ENCODE peak calls at places on chromosomes 13 and 19, in eight cellular contexts. N, O, U, Z, T, C, Y and P are unnamed samples.

GRCh38 chr13:114068723-114069322 is 63.6 kb downstream of the RASA3 start:
- DNase-seq in N (no peak), T (no peak), O (no peak), Z (no peak), C (no peak), Y (peak; percentile 81), U (peak; percentile 74), P (peak; percentile 82)

GRCh38 chr19:55116232-55117062 is 990 bp downstream of the PPP1R12C start:
- DNase-seq in N (no peak), U (peak; percentile 90), Y (peak; percentile 92), C (no peak), Z (peak; percentile 62), T (peak; percentile 78), O (peak; percentile 62), P (peak; percentile 79)

GRCh38 chr19:16628984-16629691 is 1.1 kb upstream of the MED26 start:
- DNase-seq in N (no peak), T (peak; percentile 13), U (no peak), O (no peak), Y (no peak), Z (peak; percentile 58), C (peak; percentile 40), P (peak; percentile 59)

GRCh38 chr19:23762884-23763711 is 4.4 kb upstream of the ZNF681 start:
- DNase-seq in N (peak; percentile 70), C (peak; percentile 68), U (peak; percentile 94), T (peak; percentile 89), Y (peak; percentile 91), Z (peak; percentile 79), O (peak; percentile 62), P (peak; percentile 47)

GRCh38 chr19:408441-409005 is 424 bp downstream of the C2CD4C start:
- DNase-seq in T (no peak), U (peak; percentile 75), N (no peak), C (no peak), Y (peak; percentile 62), Z (no peak), O (no peak), P (no peak)

GRCh38 chr13:25171517-25172302 is at the start of gene AMER2:
- DNase-seq in U (no peak), O (no peak), Y (no peak), C (no peak), T (peak; percentile 42), Z (no peak), N (no peak), P (peak; percentile 12)

GRCh38 chr19:45643927-45644771 is 5.0 kb upstream of the EML2 start:
- DNase-seq in Z (no peak), Y (no peak), O (no peak), C (no peak), T (no peak), U (no peak), N (no peak), P (no peak)

GRCh38 chr19:41219924-41220567 is 1.0 kb downstream of the AXL start:
- DNase-seq in Y (no peak), N (no peak), Z (peak; percentile 58), C (no peak), U (peak; percentile 80), O (no peak), T (no peak), P (peak; percentile 84)

GRCh38 chr19:30092721-30093569 is 150.9 kb downstream of the URI1 start:
- DNase-seq in T (no peak), O (no peak), U (no peak), Y (peak; percentile 51), Z (no peak), N (no peak), C (no peak), P (no peak)

GRCh38 chr19:17803264-17803896 is 8.4 kb downstream of the B3GNT3 start:
- DNase-seq in T (peak; percentile 28), U (no peak), Z (no peak), C (no peak), O (no peak), Y (peak; percentile 77), N (no peak), P (no peak)

GRCh38 chr19:4911786-4912672 is 2.7 kb downstream of the UHRF1 start:
- DNase-seq in Z (peak; percentile 60), O (peak; percentile 53), N (no peak), C (peak; percentile 50), Y (peak; percentile 83), U (peak; percentile 94), T (peak; percentile 82), P (peak; percentile 100)

GRCh38 chr13:40910324-40911050 is 108.6 kb downstream of the ELF1 start:
- DNase-seq in U (no peak), Z (no peak), T (peak; percentile 35), Y (no peak), N (no peak), O (no peak), C (no peak), P (peak; percentile 47)